ENCODE peak calls at places on chromosomes 7 and 10, in six cellular contexts. A, O, J, H, L and U are unnamed samples.

GRCh38 chr10:88920198-88920597 is 32.4 kb downstream of the ACTA2 start:
- DNase-seq in A (no peak), O (no peak), J (no peak), H (no peak), L (no peak), U (no peak)

GRCh38 chr7:96331775-96332174 is 9.9 kb upstream of the SLC25A13 start:
- DNase-seq in A (no peak), O (no peak), J (no peak), H (no peak), L (no peak), U (no peak)

GRCh38 chr10:102605712-102606111 is 38.6 kb upstream of the TRIM8 start:
- DNase-seq in A (no peak), O (no peak), J (no peak), H (no peak), L (no peak), U (no peak)

GRCh38 chr7:70694909-70695803 is 436.8 kb upstream of the GALNT17 start:
- DNase-seq in A (peak), O (no peak), J (no peak), H (no peak), L (no peak), U (no peak)

GRCh38 chr10:101650841-101651240 is 44.1 kb downstream of the FBXW4 start:
- DNase-seq in A (no peak), O (no peak), J (no peak), H (no peak), L (no peak), U (no peak)

GRCh38 chr7:98774893-98775292 is 94.9 kb downstream of the TMEM130 start:
- DNase-seq in A (no peak), O (no peak), J (no peak), H (no peak), L (no peak), U (no peak)

GRCh38 chr10:30042820-30043219 is 16.6 kb downstream of the JCAD start:
- DNase-seq in A (no peak), O (no peak), J (no peak), H (no peak), L (no peak), U (no peak)

GRCh38 chr7:158034571-158034970 is 553.1 kb downstream of the PTPRN2 start:
- DNase-seq in A (no peak), O (no peak), J (no peak), H (no peak), L (no peak), U (no peak)

GRCh38 chr7:73328696-73329095 is 735 bp downstream of the FKBP6 start:
- DNase-seq in A (no peak), O (no peak), J (no peak), H (no peak), L (no peak), U (no peak)

GRCh38 chr10:53536322-53536721 is 763.7 kb upstream of the MBL2 start:
- DNase-seq in A (no peak), O (no peak), J (no peak), H (no peak), L (no peak), U (no peak)

GRCh38 chr7:108716783-108717182 is 147.1 kb downstream of the DNAJB9 start:
- DNase-seq in A (no peak), O (peak), J (no peak), H (no peak), L (no peak), U (no peak)

GRCh38 chr7:88289505-88290129 is 17.1 kb downstream of the STEAP4 start:
- DNase-seq in A (no peak), O (no peak), J (no peak), H (no peak), L (no peak), U (no peak)

GRCh38 chr10:31204090-31204489 is 114.9 kb upstream of the ZEB1 start:
- DNase-seq in A (no peak), O (no peak), J (no peak), H (no peak), L (no peak), U (no peak)

GRCh38 chr7:136883046-136883445 is 14.6 kb downstream of the CHRM2 start:
- DNase-seq in A (no peak), O (no peak), J (no peak), H (no peak), L (no peak), U (no peak)

GRCh38 chr7:44280636-44280992 is 44.8 kb downstream of the CAMK2B start:
- DNase-seq in A (peak), O (no peak), J (no peak), H (no peak), L (no peak), U (no peak)

GRCh38 chr7:93862651-93863050 is 27.9 kb downstream of the TFPI2 start:
- DNase-seq in A (no peak), O (no peak), J (no peak), H (no peak), L (no peak), U (no peak)

GRCh38 chr10:132574783-132575319 is 37.3 kb downstream of the INPP5A start:
- DNase-seq in A (no peak), O (no peak), J (no peak), H (no peak), L (peak), U (no peak)

GRCh38 chr7:108618056-108618455 is 48.4 kb downstream of the DNAJB9 start:
- DNase-seq in A (no peak), O (no peak), J (no peak), H (no peak), L (no peak), U (no peak)

GRCh38 chr7:14305233-14305866 is 315.9 kb upstream of the ETV1 start:
- DNase-seq in A (no peak), O (peak), J (no peak), H (no peak), L (no peak), U (no peak)

GRCh38 chr10:95841711-95842498 is 65.9 kb upstream of the CC2D2B start:
- DNase-seq in A (no peak), O (peak), J (no peak), H (no peak), L (peak), U (peak)

GRCh38 chr7:33604015-33604414 is 301.3 kb upstream of the BMPER start:
- DNase-seq in A (no peak), O (no peak), J (no peak), H (no peak), L (no peak), U (no peak)

GRCh38 chr7:88546808-88547207 is 212.7 kb upstream of the ZNF804B start:
- DNase-seq in A (no peak), O (no peak), J (no peak), H (no peak), L (no peak), U (no peak)

GRCh38 chr10:69065406-69066361 is 22.2 kb upstream of the SRGN start:
- DNase-seq in A (no peak), O (no peak), J (no peak), H (no peak), L (peak), U (no peak)

GRCh38 chr7:99407849-99408346 is 499 bp downstream of the PDAP1 start:
- DNase-seq in A (peak), O (peak), J (peak), H (no peak), L (no peak), U (peak)

GRCh38 chr7:69598081-69598486 is at the start of gene AUTS2:
- DNase-seq in A (peak), O (peak), J (peak), H (peak), L (no peak), U (peak)

GRCh38 chr7:3446786-3447185 is 145.7 kb downstream of the SDK1 start:
- DNase-seq in A (no peak), O (no peak), J (no peak), H (no peak), L (no peak), U (no peak)

GRCh38 chr10:95330966-95331453 is 40.2 kb upstream of the PDLIM1 start:
- DNase-seq in A (no peak), O (no peak), J (no peak), H (no peak), L (no peak), U (no peak)

GRCh38 chr7:105177026-105177425 is 163.0 kb downstream of the KMT2E start:
- DNase-seq in A (no peak), O (no peak), J (no peak), H (no peak), L (no peak), U (no peak)

GRCh38 chr10:29160110-29160669 is 128.7 kb upstream of the LYZL1 start:
- DNase-seq in A (no peak), O (peak), J (no peak), H (no peak), L (no peak), U (peak)

GRCh38 chr7:94877731-94878670 is 29.4 kb upstream of the PPP1R9A start:
- DNase-seq in A (no peak), O (no peak), J (no peak), H (no peak), L (no peak), U (no peak)

GRCh38 chr10:33155720-33156638 is 178.5 kb downstream of the NRP1 start:
- DNase-seq in A (no peak), O (peak), J (no peak), H (peak), L (no peak), U (peak)